ENCODE peak calls at places on chromosomes 5 and 9, in five cellular contexts. Z is cardiac muscle cell, R is dermis microvascular lymphatic vessel endothelial cell, L is AG08396, J is COR-L47. K is an unnamed sample.

GRCh38 chr5:1161108-1161831 is 40.1 kb upstream of the SLC6A19 start:
- DNase-seq in Z (peak; percentile 12), R (no peak), L (no peak), J (peak; percentile 68), K (no peak)

GRCh38 chr5:24226492-24226891 is 418.3 kb downstream of the CDH10 start:
- DNase-seq in Z (peak; percentile 13), R (no peak), L (peak; percentile 6), J (no peak), K (no peak)

GRCh38 chr5:50292735-50293394 is 148.2 kb downstream of the EMB start:
- DNase-seq in Z (no peak), R (no peak), L (no peak), J (no peak), K (no peak)

GRCh38 chr5:158234323-158235158 is 375.6 kb upstream of the CLINT1 start:
- DNase-seq in Z (peak; percentile 42), R (no peak), L (no peak), J (no peak), K (no peak)

GRCh38 chr5:154077692-154078091 is 38.9 kb downstream of the MFAP3 start:
- DNase-seq in Z (peak; percentile 77), R (no peak), L (no peak), J (no peak), K (no peak)

GRCh38 chr9:70110194-70111041 is 66.8 kb downstream of the MAMDC2 start:
- DNase-seq in Z (no peak), R (peak; percentile 80), L (no peak), J (peak; percentile 87), K (peak; percentile 32)

GRCh38 chr9:78357165-78357873 is 60.4 kb downstream of the PSAT1 start:
- DNase-seq in Z (no peak), R (no peak), L (no peak), J (no peak), K (no peak)

GRCh38 chr9:125432715-125433385 is 171.2 kb downstream of the GAPVD1 start:
- DNase-seq in Z (no peak), R (no peak), L (no peak), J (no peak), K (no peak)

GRCh38 chr5:168765220-168766037 is 186.3 kb upstream of the PANK3 start:
- DNase-seq in Z (peak; percentile 41), R (no peak), L (no peak), J (no peak), K (no peak)

GRCh38 chr9:108537756-108538155 is 318.0 kb downstream of the ACTL7B start:
- DNase-seq in Z (no peak), R (peak; percentile 40), L (no peak), J (no peak), K (peak; percentile 76)

GRCh38 chr9:129402931-129403742 is 217.8 kb downstream of the C9orf50 start:
- DNase-seq in Z (no peak), R (no peak), L (no peak), J (no peak), K (no peak)

GRCh38 chr9:131562032-131562959 is 17.0 kb downstream of the PRRT1B start:
- DNase-seq in Z (peak; percentile 76), R (no peak), L (no peak), J (no peak), K (no peak)

GRCh38 chr9:115590016-115590415 is 472.1 kb upstream of the TNC start:
- DNase-seq in Z (peak; percentile 98), R (peak; percentile 46), L (peak; percentile 71), J (no peak), K (peak; percentile 82)

GRCh38 chr5:1754531-1755220 is 45.0 kb downstream of the MRPL36 start:
- DNase-seq in Z (no peak), R (no peak), L (no peak), J (no peak), K (no peak)

GRCh38 chr5:56323505-56323904 is 90.4 kb upstream of the ANKRD55 start:
- DNase-seq in Z (peak; percentile 81), R (peak; percentile 49), L (peak; percentile 62), J (no peak), K (peak; percentile 27)

GRCh38 chr5:112418412-112419049 is 546 bp downstream of the EPB41L4A start:
- DNase-seq in Z (peak; percentile 7), R (peak; percentile 39), L (no peak), J (no peak), K (no peak)

GRCh38 chr5:126947146-126948010 is 83.0 kb downstream of the MARCHF3 start:
- DNase-seq in Z (no peak), R (no peak), L (no peak), J (no peak), K (peak; percentile 65)

GRCh38 chr5:159099049-159099760 is 511 bp downstream of the EBF1 start:
- DNase-seq in Z (peak; percentile 75), R (peak; percentile 68), L (peak; percentile 77), J (no peak), K (peak; percentile 58)

GRCh38 chr9:135744333-135745070 is 42.5 kb downstream of the KCNT1 start:
- DNase-seq in Z (no peak), R (no peak), L (no peak), J (no peak), K (no peak)

GRCh38 chr9:74496819-74497749 is at the start of gene RORB:
- DNase-seq in Z (peak; percentile 65), R (peak; percentile 52), L (peak; percentile 69), J (peak; percentile 52), K (peak; percentile 37)

GRCh38 chr5:103461223-103461622 is 101.4 kb downstream of the NUDT12 start:
- DNase-seq in Z (peak; percentile 65), R (peak; percentile 10), L (peak; percentile 18), J (no peak), K (peak; percentile 60)

GRCh38 chr9:20292002-20292401 is 330.3 kb downstream of the MLLT3 start:
- DNase-seq in Z (peak; percentile 17), R (peak; percentile 17), L (peak; percentile 59), J (no peak), K (peak; percentile 49)

GRCh38 chr5:143448518-143448917 is 45.0 kb upstream of the NR3C1 start:
- DNase-seq in Z (no peak), R (no peak), L (no peak), J (no peak), K (no peak)

GRCh38 chr9:26321935-26322334 is 570.7 kb downstream of the CAAP1 start:
- DNase-seq in Z (no peak), R (no peak), L (no peak), J (no peak), K (no peak)

GRCh38 chr9:19787672-19788071 is 1.2 kb downstream of the SLC24A2 start:
- DNase-seq in Z (no peak), R (no peak), L (no peak), J (no peak), K (no peak)

GRCh38 chr9:78857371-78858225 is 560.7 kb downstream of the PSAT1 start:
- DNase-seq in Z (no peak), R (no peak), L (no peak), J (peak; percentile 21), K (no peak)

GRCh38 chr5:162193012-162193411 is 125.4 kb downstream of the GABRG2 start:
- DNase-seq in Z (no peak), R (no peak), L (no peak), J (no peak), K (no peak)

GRCh38 chr9:89463986-89464901 is 33.7 kb downstream of the SEMA4D start:
- DNase-seq in Z (no peak), R (no peak), L (no peak), J (no peak), K (no peak)

GRCh38 chr5:34957299-34957698 is 27.9 kb downstream of the DNAJC21 start:
- DNase-seq in Z (peak; percentile 20), R (no peak), L (no peak), J (no peak), K (no peak)

K was measured in lung microvascular endothelial cell.